ENCODE peak calls at places on chromosomes 11 and 22, in five cellular contexts. U is NCI-H2171 treated with DMSO at 0.1 percent for 48 hours, D is left colon, M is HFFc6, J is progenitor cell of endocrine pancreas. B is an unnamed sample.

GRCh38 chr11:9914064-9914463 is 250.2 kb downstream of the SWAP70 start:
- DNase-seq in D (no peak), U (no peak), J (no peak), M (no peak), B (no peak)

GRCh38 chr11:108983621-108984020 is 318.8 kb downstream of the DDX10 start:
- DNase-seq in M (no peak), U (no peak), J (no peak), D (no peak), B (no peak)

GRCh38 chr11:1921576-1922141 is 2.2 kb downstream of the TNNT3 start:
- DNase-seq in U (no peak), D (no peak), M (peak), J (no peak), B (no peak)

GRCh38 chr11:33234397-33235168 is 22.6 kb upstream of the HIPK3 start:
- DNase-seq in J (no peak), D (no peak), U (peak), M (no peak), B (no peak)

GRCh38 chr22:50002791-50003190 is 9.8 kb downstream of the IL17REL start:
- DNase-seq in U (no peak), J (no peak), M (no peak), D (no peak), B (no peak)

GRCh38 chr11:121143921-121144320 is 42.9 kb downstream of the TECTA start:
- DNase-seq in D (no peak), M (no peak), U (no peak), J (no peak), B (no peak)

GRCh38 chr22:48346911-48347310 is 1480.8 kb downstream of the BRD1 start:
- DNase-seq in D (no peak), U (no peak), M (no peak), J (no peak), B (no peak)

GRCh38 chr22:50473855-50474671 is 772 bp downstream of the SBF1 start:
- DNase-seq in U (no peak), J (no peak), M (peak), D (peak), B (no peak)

GRCh38 chr22:50399751-50400331 is 56.7 kb downstream of the PPP6R2 start:
- DNase-seq in J (no peak), D (peak), U (no peak), M (peak), B (peak)

GRCh38 chr11:115447273-115447864 is 56.8 kb downstream of the CADM1 start:
- DNase-seq in M (no peak), U (no peak), D (no peak), J (no peak), B (no peak)

GRCh38 chr11:63629426-63629825 is 15.2 kb upstream of the PLAAT3 start:
- DNase-seq in J (no peak), M (no peak), D (no peak), U (peak), B (no peak)

GRCh38 chr22:23263651-23264555 is 83.6 kb downstream of the BCR start:
- DNase-seq in U (no peak), M (peak), D (no peak), J (no peak), B (no peak)

GRCh38 chr11:14414470-14415461 is 55.8 kb upstream of the RRAS2 start:
- DNase-seq in J (no peak), D (no peak), M (no peak), U (no peak), B (no peak)

GRCh38 chr22:24434472-24435322 is 7.3 kb downstream of the ADORA2A start:
- DNase-seq in D (peak), U (no peak), M (no peak), J (no peak), B (no peak)

GRCh38 chr11:11075515-11076171 is 217.8 kb upstream of the ZBED5 start:
- DNase-seq in J (no peak), U (no peak), D (no peak), M (no peak), B (no peak)

GRCh38 chr11:67999704-68000103 is 4.2 kb downstream of the UNC93B1 start:
- DNase-seq in M (no peak), U (no peak), J (no peak), D (no peak), B (no peak)

GRCh38 chr11:45457649-45458048 is 171.5 kb upstream of the SYT13 start:
- DNase-seq in D (no peak), J (no peak), U (no peak), M (peak), B (no peak)

GRCh38 chr11:124766156-124766555 is 4.1 kb upstream of the ESAM start:
- DNase-seq in D (no peak), U (no peak), J (no peak), M (no peak), B (no peak)

GRCh38 chr11:101129203-101129943 is at the start of gene PGR:
- DNase-seq in M (no peak), D (peak), J (peak), U (peak), B (peak)

GRCh38 chr11:113664981-113665710 is 41.0 kb downstream of the TMPRSS5 start:
- DNase-seq in J (no peak), D (no peak), U (no peak), M (no peak), B (no peak)

B was measured in lung.